ENCODE peak calls at places on chromosomes 6 and 20, in six cellular contexts. J, Q, A, D, H and X are unnamed samples.
A peak's percentile ranks its signal among the peaks of the same experiment; 100 is the strongest.

GRCh38 chr20:9068896-9069663 is at the start of gene PLCB4:
- DNase-seq in J (peak; percentile 73), A (peak; percentile 65), H (peak; percentile 91), Q (peak; percentile 58), D (no peak), X (peak; percentile 31)

GRCh38 chr6:112936476-112936875 is 589.3 kb downstream of the RFPL4B start:
- DNase-seq in Q (no peak), J (no peak), D (no peak), H (no peak), A (no peak), X (no peak)

GRCh38 chr6:30573113-30573512 is 1.9 kb downstream of the ABCF1 start:
- DNase-seq in D (no peak), Q (no peak), A (no peak), J (no peak), H (no peak), X (no peak)

GRCh38 chr6:138594042-138594636 is 94.8 kb upstream of the NHSL1 start:
- DNase-seq in A (no peak), H (no peak), J (no peak), Q (no peak), D (no peak), X (no peak)

GRCh38 chr6:108250240-108250866 is 10.5 kb downstream of the SNX3 start:
- DNase-seq in D (no peak), A (peak; percentile 19), J (no peak), H (no peak), Q (no peak), X (no peak)

GRCh38 chr20:46699651-46700359 is 9.6 kb upstream of the SLC2A10 start:
- DNase-seq in H (no peak), Q (no peak), J (no peak), D (no peak), A (no peak), X (no peak)

GRCh38 chr6:82204010-82204409 is 43.5 kb downstream of the IBTK start:
- DNase-seq in Q (no peak), D (no peak), A (no peak), J (no peak), H (no peak), X (no peak)

GRCh38 chr6:70375166-70375565 is 38.1 kb upstream of the FAM135A start:
- DNase-seq in A (no peak), Q (no peak), J (no peak), D (no peak), H (peak; percentile 68), X (no peak)

GRCh38 chr20:36745234-36745926 is 510 bp downstream of the NDRG3 start:
- DNase-seq in D (peak; percentile 67), H (no peak), J (no peak), A (no peak), Q (no peak), X (no peak)

GRCh38 chr6:17311595-17312311 is 30.6 kb downstream of the RBM24 start:
- DNase-seq in J (peak; percentile 46), Q (no peak), A (no peak), D (no peak), H (no peak), X (no peak)

GRCh38 chr6:29723666-29724588 is 693 bp downstream of the HLA-F start:
- DNase-seq in Q (no peak), D (peak; percentile 79), J (peak; percentile 48), A (peak; percentile 80), H (no peak), X (no peak)

GRCh38 chr6:111602481-111603404 is 2.9 kb downstream of the TRAF3IP2 start:
- DNase-seq in Q (no peak), A (no peak), J (peak; percentile 87), H (no peak), D (no peak), X (no peak)